ENCODE peak calls at places on chromosomes 16 and 17, in four cellular contexts. Y is left ventricle myocardium inferior, N is iris pigment epithelial cell, M is activated T-cell treated with anti-CD3 and anti-CD28 coated beads for 24 hours. O is an unnamed sample.

GRCh38 chr16:75252946-75253911 is 1.8 kb upstream of the BCAR1 start:
- DNase-seq in M (no peak), N (peak), Y (no peak), O (peak)

GRCh38 chr16:80569440-80570105 is 28.8 kb downstream of the DYNLRB2 start:
- DNase-seq in M (peak), Y (no peak), N (peak), O (no peak)

GRCh38 chr17:68401288-68401687 is 56.0 kb downstream of the WIPI1 start:
- DNase-seq in N (no peak), Y (no peak), M (no peak), O (no peak)

GRCh38 chr17:48544356-48545021 is 420 bp downstream of the HOXB2 start:
- DNase-seq in N (peak), Y (peak), M (no peak), O (peak)

GRCh38 chr17:3843935-3844516 is 2.0 kb downstream of the NCBP3 start:
- DNase-seq in M (peak), N (peak), Y (no peak), O (peak)

GRCh38 chr16:87165885-87166284 is 151.3 kb downstream of the C16orf95 start:
- DNase-seq in M (no peak), N (no peak), Y (no peak), O (no peak)

GRCh38 chr17:17911003-17911613 is 61.1 kb downstream of the TOM1L2 start:
- DNase-seq in M (no peak), N (no peak), Y (no peak), O (no peak)

GRCh38 chr17:5237541-5238016 is 2.9 kb upstream of the SCIMP start:
- DNase-seq in M (no peak), N (peak), Y (peak), O (peak)

GRCh38 chr17:17443173-17443572 is 33.6 kb upstream of the MED9 start:
- DNase-seq in Y (no peak), M (no peak), N (peak), O (peak)

GRCh38 chr17:19940722-19941464 is 36.7 kb downstream of the AKAP10 start:
- DNase-seq in Y (no peak), M (no peak), N (peak), O (peak)

GRCh38 chr17:10799407-10799806 is 4.5 kb downstream of the TMEM238L start:
- DNase-seq in N (no peak), M (no peak), Y (no peak), O (no peak)

GRCh38 chr17:40551091-40551873 is 14.0 kb downstream of the CCR7 start:
- DNase-seq in M (no peak), Y (peak), N (peak), O (peak)

GRCh38 chr17:39619786-39620101 is 7.0 kb upstream of the PPP1R1B start:
- DNase-seq in N (no peak), Y (no peak), M (no peak), O (no peak)

GRCh38 chr17:82655038-82655479 is 6.8 kb upstream of the WDR45B start:
- DNase-seq in M (no peak), N (no peak), Y (no peak), O (no peak)

GRCh38 chr17:9200197-9200662 is 178.9 kb downstream of the NTN1 start:
- DNase-seq in M (no peak), N (no peak), Y (no peak), O (no peak)

GRCh38 chr17:81090361-81091133 is 55.6 kb downstream of the BAIAP2 start:
- DNase-seq in M (peak), Y (peak), N (no peak), O (peak)

GRCh38 chr16:2526135-2526534 is 5.1 kb downstream of the CEMP1 start:
- DNase-seq in M (no peak), N (no peak), Y (no peak), O (no peak)

O was measured in mesenchymal stem cell.